ENCODE peak calls at places on chromosomes 1 and 21, in five cellular contexts. E, P, F, C and B are unnamed samples.

GRCh38 chr1:205965039-205965630 is 21.9 kb upstream of the SLC26A9 start:
- DNase-seq in E (no peak), P (no peak), C (no peak), F (peak), B (peak)

GRCh38 chr1:1067284-1068076 is 6.6 kb downstream of the RNF223 start:
- DNase-seq in C (no peak), P (no peak), F (no peak), E (no peak), B (peak)

GRCh38 chr1:184163674-184164470 is 112.3 kb downstream of the TSEN15 start:
- DNase-seq in P (peak), E (no peak), F (no peak), C (peak), B (no peak)

GRCh38 chr1:9890224-9890731 is 19.8 kb downstream of the CTNNBIP1 start:
- DNase-seq in F (no peak), C (peak), E (no peak), P (peak), B (no peak)

GRCh38 chr1:12549460-12550349 is 68.3 kb downstream of the DHRS3 start:
- DNase-seq in P (peak), E (no peak), C (peak), F (no peak), B (peak)

GRCh38 chr21:25179116-25179515 is 428.2 kb downstream of the MRPL39 start:
- DNase-seq in F (no peak), E (no peak), P (no peak), C (peak), B (no peak)

GRCh38 chr1:244864253-244865027 is at the start of gene HNRNPU:
- DNase-seq in E (peak), P (peak), F (peak), C (peak), B (peak)

GRCh38 chr1:55310517-55310927 is 95.4 kb upstream of the USP24 start:
- DNase-seq in P (peak), E (no peak), C (peak), F (no peak), B (no peak)

GRCh38 chr1:209106237-209106741 is 477.2 kb upstream of the CAMK1G start:
- DNase-seq in E (peak), C (peak), F (peak), P (no peak), B (no peak)

GRCh38 chr1:53599461-53599860 is 139.5 kb downstream of the GLIS1 start:
- DNase-seq in P (no peak), E (no peak), C (no peak), F (no peak), B (no peak)